ENCODE peak calls at places on chromosomes 5 and 9, in nine cellular contexts. M is mucosa of descending colon; S is dorsolateral prefrontal cortex; J is endothelial cell of umbilical vein; K is activated T-cell treated with anti-CD3 and anti-CD28 coated beads, Interleukin-2, amount 50 U/mL, for 72 hours; A is ACHN; U is mesendoderm; W is nephron progenitor cell; B is activated effector memory CD4-positive, alpha-beta T cell treated with anti-CD3 and anti-CD28 coated beads, Interleukin-2, amount 50 U/mL, for 16 hours. N is an unnamed sample.

GRCh38 chr5:90294604-90295003 is 115.0 kb downstream of the CETN3 start:
- DNase-seq in W (no peak), U (peak), A (no peak), S (no peak), B (no peak), J (no peak), K (no peak), M (no peak), N (no peak)

GRCh38 chr5:157335534-157336422 is 69.9 kb downstream of the CYFIP2 start:
- DNase-seq in J (no peak), K (no peak), M (no peak), W (no peak), U (no peak), A (no peak), S (no peak), B (no peak), N (no peak)

GRCh38 chr5:52993367-52993766 is 4.2 kb downstream of the ITGA2 start:
- DNase-seq in M (no peak), J (no peak), S (no peak), K (no peak), U (no peak), B (no peak), A (no peak), W (no peak), N (no peak)

GRCh38 chr5:147168578-147169327 is 66.1 kb upstream of the STK32A start:
- DNase-seq in A (peak), M (no peak), W (no peak), U (peak), J (no peak), S (no peak), B (no peak), K (no peak), N (no peak)

GRCh38 chr9:69020746-69021145 is 6.8 kb upstream of the PRKACG start:
- DNase-seq in M (no peak), U (no peak), W (no peak), K (no peak), S (no peak), J (no peak), A (no peak), B (no peak), N (no peak)

GRCh38 chr9:78769684-78770083 is 472.8 kb downstream of the PSAT1 start:
- DNase-seq in W (no peak), U (no peak), A (no peak), B (no peak), K (no peak), J (no peak), S (no peak), M (no peak), N (no peak)

GRCh38 chr5:139419226-139419625 is 15.3 kb upstream of the SPATA24 start:
- DNase-seq in U (no peak), W (no peak), S (no peak), M (no peak), K (no peak), J (no peak), A (no peak), B (no peak), N (no peak)

GRCh38 chr9:133844876-133845658 is 106.9 kb upstream of the SARDH start:
- DNase-seq in U (no peak), K (no peak), M (peak), B (no peak), S (no peak), J (peak), W (no peak), A (no peak), N (peak)